ENCODE peak calls at places on chromosome 4, in four cellular contexts. One of them, this sample, is unnamed.

GRCh38 chr4:123037809-123038208 is 115.4 kb upstream of the NUDT6 start:
- DNase-seq in AG04449: peak
- DNase-seq in epithelial cell of proximal tubule: peak
- DNase-seq in CD4-positive, alpha-beta T cell: no peak
- DNase-seq in this sample: no peak

GRCh38 chr4:83644677-83645639 is 109.0 kb downstream of the GPAT3 start:
- DNase-seq in epithelial cell of proximal tubule: no peak
- DNase-seq in CD4-positive, alpha-beta T cell: no peak
- DNase-seq in AG04449: no peak
- DNase-seq in this sample: no peak

GRCh38 chr4:48093949-48094550 is 40.0 kb downstream of the TXK start:
- DNase-seq in epithelial cell of proximal tubule: no peak
- DNase-seq in CD4-positive, alpha-beta T cell: no peak
- DNase-seq in AG04449: no peak
- DNase-seq in this sample: no peak

GRCh38 chr4:23779422-23779821 is 110.4 kb downstream of the PPARGC1A start:
- DNase-seq in AG04449: no peak
- DNase-seq in CD4-positive, alpha-beta T cell: no peak
- DNase-seq in epithelial cell of proximal tubule: no peak
- DNase-seq in this sample: no peak

GRCh38 chr4:48178931-48179330 is 44.9 kb upstream of the TXK start:
- DNase-seq in AG04449: no peak
- DNase-seq in CD4-positive, alpha-beta T cell: no peak
- DNase-seq in epithelial cell of proximal tubule: no peak
- DNase-seq in this sample: no peak

GRCh38 chr4:176150283-176150682 is 45.1 kb downstream of the SPATA4 start:
- DNase-seq in CD4-positive, alpha-beta T cell: no peak
- DNase-seq in epithelial cell of proximal tubule: peak
- DNase-seq in AG04449: no peak
- DNase-seq in this sample: no peak

GRCh38 chr4:104424368-104424921 is 70.2 kb downstream of the CXXC4 start:
- DNase-seq in CD4-positive, alpha-beta T cell: no peak
- DNase-seq in epithelial cell of proximal tubule: no peak
- DNase-seq in AG04449: no peak
- DNase-seq in this sample: no peak

GRCh38 chr4:130478406-130478805 is 1382.5 kb downstream of the C4orf33 start:
- DNase-seq in epithelial cell of proximal tubule: peak
- DNase-seq in AG04449: peak
- DNase-seq in CD4-positive, alpha-beta T cell: no peak
- DNase-seq in this sample: no peak

GRCh38 chr4:142940614-142941013 is 94.5 kb upstream of the INPP4B start:
- DNase-seq in AG04449: no peak
- DNase-seq in CD4-positive, alpha-beta T cell: no peak
- DNase-seq in epithelial cell of proximal tubule: no peak
- DNase-seq in this sample: no peak

GRCh38 chr4:7557447-7557846 is 122.7 kb upstream of the PSAPL1 start:
- DNase-seq in AG04449: peak
- DNase-seq in epithelial cell of proximal tubule: peak
- DNase-seq in CD4-positive, alpha-beta T cell: no peak
- DNase-seq in this sample: no peak

GRCh38 chr4:57182132-57182874 is 72.1 kb upstream of the IGFBP7 start:
- DNase-seq in CD4-positive, alpha-beta T cell: no peak
- DNase-seq in epithelial cell of proximal tubule: no peak
- DNase-seq in AG04449: no peak
- DNase-seq in this sample: no peak

GRCh38 chr4:133856736-133857355 is 344.7 kb downstream of the PABPC4L start:
- DNase-seq in AG04449: no peak
- DNase-seq in epithelial cell of proximal tubule: no peak
- DNase-seq in CD4-positive, alpha-beta T cell: no peak
- DNase-seq in this sample: no peak

GRCh38 chr4:19776021-19776459 is 475.7 kb upstream of the SLIT2 start:
- DNase-seq in epithelial cell of proximal tubule: peak
- DNase-seq in CD4-positive, alpha-beta T cell: no peak
- DNase-seq in AG04449: peak
- DNase-seq in this sample: no peak

GRCh38 chr4:153205028-153205648 is 895 bp downstream of the TRIM2 start:
- DNase-seq in AG04449: no peak
- DNase-seq in CD4-positive, alpha-beta T cell: peak
- DNase-seq in epithelial cell of proximal tubule: no peak
- DNase-seq in this sample: no peak

GRCh38 chr4:139229534-139230039 is 50.4 kb downstream of the MGARP start:
- DNase-seq in AG04449: no peak
- DNase-seq in CD4-positive, alpha-beta T cell: no peak
- DNase-seq in epithelial cell of proximal tubule: peak
- DNase-seq in this sample: no peak

GRCh38 chr4:88999392-88999791 is 57.6 kb downstream of the FAM13A start:
- DNase-seq in epithelial cell of proximal tubule: no peak
- DNase-seq in AG04449: no peak
- DNase-seq in CD4-positive, alpha-beta T cell: no peak
- DNase-seq in this sample: no peak

GRCh38 chr4:26060286-26060685 is 146.3 kb downstream of the SMIM20 start:
- DNase-seq in epithelial cell of proximal tubule: no peak
- DNase-seq in CD4-positive, alpha-beta T cell: no peak
- DNase-seq in AG04449: no peak
- DNase-seq in this sample: no peak

GRCh38 chr4:22356996-22357596 is 158.8 kb downstream of the ADGRA3 start:
- DNase-seq in CD4-positive, alpha-beta T cell: no peak
- DNase-seq in epithelial cell of proximal tubule: peak
- DNase-seq in AG04449: no peak
- DNase-seq in this sample: no peak
- TF ChIP-seq CTCF in CD4-positive, alpha-beta T cell: no peak
- TF ChIP-seq CTCF in epithelial cell of proximal tubule: peak
- TF ChIP-seq CTCF in AG04449: peak
- TF ChIP-seq CTCF in this sample: no peak

GRCh38 chr4:42844422-42844821 is 48.1 kb upstream of the GRXCR1 start:
- DNase-seq in CD4-positive, alpha-beta T cell: no peak
- DNase-seq in epithelial cell of proximal tubule: no peak
- DNase-seq in AG04449: no peak
- DNase-seq in this sample: no peak

GRCh38 chr4:42845586-42845985 is 46.9 kb upstream of the GRXCR1 start:
- DNase-seq in epithelial cell of proximal tubule: no peak
- DNase-seq in AG04449: no peak
- DNase-seq in CD4-positive, alpha-beta T cell: no peak
- DNase-seq in this sample: no peak

GRCh38 chr4:42843694-42844093 is 48.8 kb upstream of the GRXCR1 start:
- DNase-seq in CD4-positive, alpha-beta T cell: no peak
- DNase-seq in epithelial cell of proximal tubule: no peak
- DNase-seq in AG04449: no peak
- DNase-seq in this sample: no peak
- TF ChIP-seq CTCF in CD4-positive, alpha-beta T cell: no peak
- TF ChIP-seq CTCF in epithelial cell of proximal tubule: no peak
- TF ChIP-seq CTCF in AG04449: no peak
- TF ChIP-seq CTCF in this sample: no peak

GRCh38 chr4:74228691-74229640 is 71.0 kb downstream of the MTHFD2L start:
- DNase-seq in epithelial cell of proximal tubule: no peak
- DNase-seq in CD4-positive, alpha-beta T cell: peak
- DNase-seq in AG04449: no peak
- DNase-seq in this sample: peak
- TF ChIP-seq CTCF in epithelial cell of proximal tubule: peak
- TF ChIP-seq CTCF in CD4-positive, alpha-beta T cell: peak
- TF ChIP-seq CTCF in AG04449: peak
- TF ChIP-seq CTCF in this sample: peak

GRCh38 chr4:99507349-99507748 is 3.5 kb upstream of the C4orf17 start:
- DNase-seq in epithelial cell of proximal tubule: no peak
- DNase-seq in CD4-positive, alpha-beta T cell: no peak
- DNase-seq in AG04449: no peak
- DNase-seq in this sample: no peak

GRCh38 chr4:99510721-99511120 is at the start of gene C4orf17:
- DNase-seq in CD4-positive, alpha-beta T cell: no peak
- DNase-seq in AG04449: no peak
- DNase-seq in epithelial cell of proximal tubule: no peak
- DNase-seq in this sample: no peak

GRCh38 chr4:99507762-99508161 is 3.1 kb upstream of the C4orf17 start:
- DNase-seq in AG04449: no peak
- DNase-seq in epithelial cell of proximal tubule: no peak
- DNase-seq in CD4-positive, alpha-beta T cell: peak
- DNase-seq in this sample: no peak

GRCh38 chr4:99506781-99507180 is 4.0 kb upstream of the C4orf17 start:
- DNase-seq in AG04449: no peak
- DNase-seq in epithelial cell of proximal tubule: no peak
- DNase-seq in CD4-positive, alpha-beta T cell: no peak
- DNase-seq in this sample: no peak

DNA sequence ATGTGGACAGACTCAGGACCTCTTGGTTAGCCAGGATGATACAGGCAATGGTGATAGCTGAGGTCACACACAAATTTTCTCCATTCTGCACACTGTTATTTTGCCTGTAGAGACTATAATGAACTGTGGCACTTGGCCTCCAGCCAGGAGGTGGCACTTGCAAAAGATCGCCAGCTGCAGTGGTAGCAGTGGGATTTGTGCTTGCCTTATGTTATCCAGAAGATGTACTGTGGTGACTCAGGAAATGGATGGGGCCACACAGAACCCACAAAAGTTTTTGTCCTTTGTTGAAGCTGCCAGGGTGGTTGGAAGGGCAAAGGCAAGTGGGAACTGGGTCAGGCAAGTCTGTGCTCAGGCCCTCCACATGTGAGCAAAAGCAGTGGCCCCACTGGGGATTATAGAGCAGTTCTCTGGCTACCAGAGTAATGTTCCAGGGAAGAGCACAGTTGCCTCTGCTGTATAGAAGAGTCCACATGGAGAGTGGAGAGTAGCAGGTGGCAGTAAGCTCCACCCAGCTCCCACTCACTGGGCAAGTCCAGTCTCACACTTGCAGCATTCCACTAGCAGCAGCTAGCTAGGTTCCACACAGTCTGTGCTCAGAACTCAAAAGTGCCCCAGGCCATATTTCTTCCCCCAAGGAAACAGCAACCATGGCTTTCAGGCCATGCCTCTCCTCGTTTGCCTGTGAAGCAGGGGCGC is 5.9 kb upstream of the C4orf17 start:
- DNase-seq in AG04449: no peak
- DNase-seq in epithelial cell of proximal tubule: no peak
- DNase-seq in CD4-positive, alpha-beta T cell: no peak
- DNase-seq in this sample: no peak
- TF ChIP-seq CTCF in AG04449: no peak
- TF ChIP-seq CTCF in epithelial cell of proximal tubule: no peak
- TF ChIP-seq CTCF in CD4-positive, alpha-beta T cell: no peak
- TF ChIP-seq CTCF in this sample: no peak

GRCh38 chr4:27692098-27692679 is 831.5 kb downstream of the STIM2 start:
- DNase-seq in CD4-positive, alpha-beta T cell: no peak
- DNase-seq in AG04449: no peak
- DNase-seq in epithelial cell of proximal tubule: peak
- DNase-seq in this sample: no peak
- TF ChIP-seq CTCF in CD4-positive, alpha-beta T cell: no peak
- TF ChIP-seq CTCF in AG04449: no peak
- TF ChIP-seq CTCF in epithelial cell of proximal tubule: peak
- TF ChIP-seq CTCF in this sample: no peak